ENCODE peak calls at places on chromosomes 13 and 19, in four cellular contexts. J is astrocyte of the spinal cord, P is adrenal gland, W is K562. O is an unnamed sample.
A peak's percentile ranks its signal among the peaks of the same experiment; 100 is the strongest.

GRCh38 chr19:8577247-8577646 is at the start of gene MYO1F:
- DNase-seq in J (no peak), W (peak; percentile 45), P (no peak), O (no peak)

GRCh38 chr13:41401371-41401770 is 56.0 kb upstream of the RGCC start:
- DNase-seq in W (no peak), P (peak; percentile 22), J (no peak), O (no peak)

GRCh38 chr13:42696191-42696590 is 85.2 kb upstream of the FAM216B start:
- DNase-seq in W (no peak), J (peak; percentile 47), P (no peak), O (peak; percentile 63)

GRCh38 chr13:106561551-106562170 is 6.3 kb downstream of the ARGLU1 start:
- DNase-seq in P (no peak), J (peak; percentile 45), W (no peak), O (peak; percentile 64)

GRCh38 chr13:24038846-24039330 is 121.6 kb upstream of the SPATA13 start:
- DNase-seq in J (peak; percentile 60), W (no peak), P (no peak), O (no peak)

GRCh38 chr13:66992183-66992582 is 238.0 kb downstream of the PCDH9 start:
- DNase-seq in W (no peak), P (no peak), J (peak; percentile 74), O (peak; percentile 73)

GRCh38 chr19:10271543-10272086 is 695 bp downstream of the ICAM1 start:
- DNase-seq in W (peak; percentile 45), P (no peak), J (no peak), O (peak; percentile 46)

GRCh38 chr19:37763488-37763887 is 15.9 kb downstream of the ZNF573 start:
- DNase-seq in J (no peak), P (no peak), W (no peak), O (peak; percentile 20)

GRCh38 chr19:18225702-18226468 is at the start of gene PDE4C:
- DNase-seq in P (no peak), W (no peak), J (no peak), O (no peak)

GRCh38 chr19:30096596-30097370 is 154.7 kb downstream of the URI1 start:
- DNase-seq in P (no peak), J (no peak), W (no peak), O (no peak)

GRCh38 chr19:55283548-55284393 is at the start of gene BRSK1:
- DNase-seq in J (peak; percentile 51), W (peak; percentile 79), P (peak; percentile 78), O (peak; percentile 60)

GRCh38 chr13:57632276-57633140 is 964 bp downstream of the PCDH17 start:
- DNase-seq in P (peak; percentile 20), W (no peak), J (peak; percentile 39), O (peak; percentile 12)

GRCh38 chr13:113088691-113089020 is 16.9 kb upstream of the F7 start:
- DNase-seq in P (no peak), J (no peak), W (no peak), O (no peak)

GRCh38 chr19:45051929-45052579 is 13.2 kb downstream of the CLASRP start:
- DNase-seq in W (no peak), P (no peak), J (no peak), O (no peak)

GRCh38 chr19:35000647-35001501 is 751 bp downstream of the GRAMD1A start:
- DNase-seq in W (peak; percentile 79), J (peak; percentile 47), P (no peak), O (peak; percentile 50)

GRCh38 chr19:38433268-38433733 is at the start of gene RYR1:
- DNase-seq in W (peak; percentile 98), J (no peak), P (peak; percentile 45), O (peak; percentile 10)

GRCh38 chr13:65342938-65343337 is 1887.2 kb downstream of the PCDH9 start:
- DNase-seq in W (no peak), P (no peak), J (no peak), O (peak; percentile 18)

GRCh38 chr13:70162141-70162540 is 53.9 kb upstream of the KLHL1 start:
- DNase-seq in J (no peak), P (no peak), W (no peak), O (no peak)

GRCh38 chr19:4592445-4592844 is 33.0 kb upstream of the SEMA6B start:
- DNase-seq in P (no peak), W (no peak), J (no peak), O (no peak)

GRCh38 chr19:4591296-4591695 is 31.8 kb upstream of the SEMA6B start:
- DNase-seq in W (no peak), P (no peak), J (no peak), O (no peak)

GRCh38 chr19:4587527-4587926 is 28.0 kb upstream of the SEMA6B start:
- DNase-seq in W (no peak), P (no peak), J (no peak), O (no peak)

GRCh38 chr19:4590559-4590958 is 31.1 kb upstream of the SEMA6B start:
- DNase-seq in W (no peak), J (no peak), P (no peak), O (no peak)

DNA sequence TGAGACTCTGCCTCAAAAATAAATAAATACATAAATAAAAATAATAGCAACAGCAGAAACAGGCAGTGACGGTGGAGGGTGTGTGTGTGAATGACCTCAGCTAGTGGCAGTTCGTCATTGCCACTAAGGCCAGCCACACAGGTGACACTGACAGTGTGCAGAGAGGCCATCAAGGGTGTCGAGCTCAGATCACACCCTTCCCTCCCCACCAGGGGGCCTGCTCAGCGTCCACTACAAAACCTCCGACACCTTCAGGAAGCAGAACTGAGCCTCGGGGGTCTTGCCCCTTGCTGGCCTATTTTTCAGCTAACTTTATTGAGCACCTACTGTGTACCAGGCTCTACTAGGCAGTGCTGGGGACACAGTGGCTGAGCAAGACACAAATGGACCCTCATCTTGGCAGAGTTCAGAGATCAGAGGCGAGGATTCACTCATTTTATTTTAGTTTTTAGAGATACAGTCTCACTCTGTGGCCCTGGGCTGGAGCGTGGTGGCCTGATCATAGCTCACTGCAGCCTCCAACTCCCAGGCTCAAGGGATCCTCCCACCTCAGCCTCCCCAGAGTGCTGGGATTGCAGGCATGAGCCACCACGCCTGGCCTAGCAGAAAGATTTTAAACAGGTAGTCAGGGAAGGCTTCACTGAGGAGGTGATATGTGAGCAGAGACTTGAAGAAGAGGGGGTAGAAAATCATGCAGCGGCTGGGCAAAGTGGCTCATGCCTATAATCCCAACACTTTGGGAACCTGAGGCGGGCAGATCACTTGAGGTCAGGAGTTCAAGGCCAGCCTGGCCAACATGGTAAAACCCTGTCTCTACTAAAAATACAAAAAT is 30.3 kb upstream of the SEMA6B start:
- DNase-seq in P (no peak), W (peak; percentile 71), J (no peak), O (no peak)
- TF ChIP-seq CTCF in P (peak; percentile 36), W (peak; percentile 74), J (peak; percentile 37), O (peak; percentile 47)

GRCh38 chr13:44273991-44274810 is 99.4 kb upstream of the SERP2 start:
- DNase-seq in J (peak; percentile 71), W (no peak), P (peak; percentile 29), O (peak; percentile 58)
- H3K4me3 ChIP-seq in J (no peak overlapping the region), W (no peak overlapping the region), P (no peak overlapping the region), O (no peak overlapping the region)

DNA sequence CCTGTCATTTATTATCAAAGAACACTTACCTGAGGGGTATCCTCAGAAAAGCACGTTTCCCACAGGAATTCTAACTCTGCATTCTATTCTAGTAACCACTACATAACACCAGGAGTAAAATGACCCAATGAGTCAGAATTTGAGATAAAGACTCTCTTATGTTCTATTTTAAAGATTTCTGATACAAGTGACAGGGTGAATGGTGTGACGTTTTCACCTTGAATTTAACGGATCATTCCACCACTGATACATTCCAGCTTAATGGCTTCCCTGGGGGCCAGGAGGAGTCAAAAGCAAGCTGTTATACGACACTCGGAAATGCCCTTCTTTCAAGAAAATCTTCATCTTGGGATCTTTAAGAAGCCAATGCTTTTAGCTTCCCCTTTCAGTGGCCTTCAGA is 55.2 kb downstream of the SLC7A1 start:
- DNase-seq in W (no peak), J (no peak), P (no peak), O (no peak)
- TF ChIP-seq CTCF in W (no peak), J (no peak), P (no peak), O (no peak)

GRCh38 chr19:42069619-42070293 is at the start of gene GRIK5:
- DNase-seq in J (no peak), P (no peak), W (no peak), O (no peak)
- H3K4me3 ChIP-seq in J (no peak within 1 kb of the TSS), P (no peak within 1 kb of the TSS), W (no peak within 1 kb of the TSS), O (no peak within 1 kb of the TSS)

DNA sequence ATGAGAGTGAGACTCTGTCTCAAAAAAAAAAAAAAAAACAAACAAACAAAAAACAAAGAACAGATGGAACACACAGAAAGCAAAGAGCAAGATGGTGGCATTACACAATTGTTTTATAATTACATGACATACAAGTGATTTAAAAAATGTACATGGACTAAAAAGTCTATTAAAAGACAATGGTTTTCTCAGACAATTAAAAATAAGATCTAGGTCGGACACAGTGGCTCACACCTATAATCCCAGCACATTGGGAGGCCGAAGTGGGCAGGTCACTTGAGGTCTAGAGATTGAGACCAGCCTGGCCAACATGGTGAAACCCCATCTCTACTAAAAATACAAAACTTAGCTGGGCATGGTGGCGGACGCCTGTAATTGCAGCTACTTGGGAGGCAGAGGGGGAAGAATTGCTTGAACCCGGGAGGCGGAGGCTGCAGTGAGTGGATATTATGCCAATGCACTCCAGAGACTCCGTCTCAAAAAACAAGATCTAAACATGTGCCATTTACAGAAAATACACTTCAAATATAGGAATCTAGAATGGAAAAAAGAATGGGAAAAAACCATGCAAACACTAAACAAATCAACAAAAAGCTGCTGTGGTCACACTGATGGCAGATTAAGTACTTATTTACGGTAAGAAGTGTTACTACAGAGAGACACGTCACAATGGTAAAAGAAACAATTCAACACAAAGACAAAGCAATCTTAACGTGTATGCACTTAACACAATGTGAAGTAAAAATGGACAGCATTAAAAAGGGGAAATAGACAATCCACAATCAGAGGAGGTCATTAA is 26.7 kb downstream of the MIER2 start:
- DNase-seq in P (no peak), W (no peak), J (no peak), O (no peak)
- TF ChIP-seq CTCF in P (no peak), W (no peak), J (no peak), O (no peak)

GRCh38 chr13:29909975-29910674 is 59.7 kb upstream of the UBL3 start:
- DNase-seq in W (no peak), P (no peak), J (peak; percentile 53), O (peak; percentile 28)

GRCh38 chr13:29908411-29908810 is 58.0 kb upstream of the UBL3 start:
- DNase-seq in J (peak; percentile 47), P (no peak), W (no peak), O (peak; percentile 31)

GRCh38 chr13:29908917-29909755 is 58.7 kb upstream of the UBL3 start:
- DNase-seq in J (no peak), P (no peak), W (no peak), O (no peak)

GRCh38 chr13:29914591-29914990 is 64.2 kb upstream of the UBL3 start:
- DNase-seq in W (no peak), J (no peak), P (no peak), O (no peak)

GRCh38 chr13:29911781-29912478 is 61.5 kb upstream of the UBL3 start:
- DNase-seq in J (no peak), W (no peak), P (no peak), O (no peak)
- H3K4me3 ChIP-seq in J (no peak overlapping the region), W (no peak overlapping the region), P (no peak overlapping the region), O (no peak overlapping the region)

O was measured in fibroblast of pulmonary artery.